ENCODE peak calls at places on chromosome 11, in seven cellular contexts. N is esophagus squamous epithelium, C is ovary, A is right lobe of liver, I is right cardiac atrium, T is colonic mucosa, O is neural progenitor cell. D is an unnamed sample.

GRCh38 chr11:75938543-75938942 is 123.5 kb downstream of the UVRAG start:
- DNase-seq in N (no peak), C (no peak), A (no peak), I (no peak), T (no peak), O (no peak), D (no peak)

GRCh38 chr11:119100246-119100959 is 1.2 kb downstream of the DPAGT1 start:
- DNase-seq in N (no peak), C (no peak), A (no peak), I (no peak), T (no peak), O (peak), D (no peak)

GRCh38 chr11:115197433-115197832 is 306.8 kb downstream of the CADM1 start:
- DNase-seq in N (no peak), C (no peak), A (no peak), I (no peak), T (no peak), O (no peak), D (no peak)

GRCh38 chr11:111336582-111337256 is 38.4 kb downstream of the POU2AF3 start:
- DNase-seq in N (no peak), C (no peak), A (no peak), I (no peak), T (no peak), O (no peak), D (no peak)

GRCh38 chr11:267491-267994 is 10.7 kb upstream of the NLRP6 start:
- DNase-seq in N (no peak), C (no peak), A (peak), I (peak), T (peak), O (no peak), D (peak)

GRCh38 chr11:61505640-61506155 is 2.9 kb upstream of the LRRC10B start:
- DNase-seq in N (no peak), C (no peak), A (no peak), I (peak), T (no peak), O (no peak), D (no peak)

GRCh38 chr11:114124601-114125144 is 65.2 kb downstream of the ZBTB16 start:
- DNase-seq in N (no peak), C (no peak), A (no peak), I (no peak), T (no peak), O (no peak), D (no peak)

GRCh38 chr11:76143274-76143673 is 63.0 kb downstream of the WNT11 start:
- DNase-seq in N (no peak), C (no peak), A (no peak), I (no peak), T (no peak), O (no peak), D (no peak)

GRCh38 chr11:134562941-134563471 is 151.0 kb upstream of the B3GAT1 start:
- DNase-seq in N (no peak), C (no peak), A (no peak), I (no peak), T (peak), O (no peak), D (peak)

GRCh38 chr11:132821027-132821426 is 711.3 kb downstream of the OPCML start:
- DNase-seq in N (no peak), C (no peak), A (no peak), I (no peak), T (no peak), O (no peak), D (no peak)

GRCh38 chr11:71101606-71102005 is 150.8 kb downstream of the SHANK2 start:
- DNase-seq in N (no peak), C (no peak), A (no peak), I (no peak), T (no peak), O (no peak), D (no peak)

GRCh38 chr11:72781313-72782080 is 12.3 kb downstream of the STARD10 start:
- DNase-seq in N (no peak), C (peak), A (peak), I (peak), T (peak), O (peak), D (no peak)

GRCh38 chr11:8566613-8567210 is 27.3 kb downstream of the STK33 start:
- DNase-seq in N (no peak), C (no peak), A (no peak), I (peak), T (no peak), O (peak), D (no peak)

GRCh38 chr11:65790902-65791650 is 4.2 kb downstream of the OVOL1 start:
- DNase-seq in N (no peak), C (no peak), A (no peak), I (no peak), T (peak), O (no peak), D (no peak)

GRCh38 chr11:28756977-28757376 is 648.8 kb downstream of the METTL15 start:
- DNase-seq in N (no peak), C (no peak), A (no peak), I (no peak), T (no peak), O (no peak), D (no peak)

GRCh38 chr11:17570034-17570433 is 23.0 kb downstream of the OTOG start:
- DNase-seq in N (no peak), C (no peak), A (no peak), I (no peak), T (no peak), O (no peak), D (no peak)

GRCh38 chr11:1422481-1422880 is 32.7 kb downstream of the BRSK2 start:
- DNase-seq in N (no peak), C (no peak), A (no peak), I (no peak), T (no peak), O (peak), D (no peak)

GRCh38 chr11:38392176-38392575 is 1794.1 kb upstream of the RAG2 start:
- DNase-seq in N (no peak), C (no peak), A (no peak), I (no peak), T (no peak), O (no peak), D (no peak)

GRCh38 chr11:79173615-79174014 is 267.2 kb downstream of the TENM4 start:
- DNase-seq in N (no peak), C (peak), A (no peak), I (no peak), T (no peak), O (no peak), D (no peak)

GRCh38 chr11:90135016-90135415 is 553 bp downstream of the NAALAD2 start:
- DNase-seq in N (no peak), C (no peak), A (no peak), I (no peak), T (no peak), O (peak), D (no peak)

GRCh38 chr11:66335531-66336233 is 552 bp downstream of the RIN1 start:
- DNase-seq in N (no peak), C (no peak), A (no peak), I (peak), T (no peak), O (peak), D (no peak)

GRCh38 chr11:15848769-15849168 is 507.6 kb downstream of the SOX6 start:
- DNase-seq in N (no peak), C (no peak), A (no peak), I (no peak), T (no peak), O (no peak), D (no peak)

GRCh38 chr11:34846467-34846866 is 69.7 kb downstream of the APIP start:
- DNase-seq in N (no peak), C (no peak), A (no peak), I (no peak), T (no peak), O (no peak), D (no peak)

GRCh38 chr11:34262601-34263081 is 95.2 kb downstream of the ABTB2 start:
- DNase-seq in N (no peak), C (no peak), A (peak), I (no peak), T (no peak), O (no peak), D (no peak)

GRCh38 chr11:15700456-15700855 is 585.7 kb downstream of the INSC start:
- DNase-seq in N (no peak), C (no peak), A (no peak), I (no peak), T (no peak), O (no peak), D (no peak)

GRCh38 chr11:3195251-3196160 is 23.1 kb downstream of the MRGPRG start:
- DNase-seq in N (no peak), C (no peak), A (no peak), I (peak), T (no peak), O (no peak), D (peak)

GRCh38 chr11:44817207-44817944 is 90.6 kb downstream of the TSPAN18 start:
- DNase-seq in N (no peak), C (no peak), A (no peak), I (no peak), T (no peak), O (no peak), D (no peak)

GRCh38 chr11:40722179-40722795 is 737.2 kb downstream of the LRRC4C start:
- DNase-seq in N (no peak), C (no peak), A (peak), I (no peak), T (no peak), O (peak), D (no peak)

GRCh38 chr11:63834532-63835155 is 4.3 kb upstream of the MARK2 start:
- DNase-seq in N (no peak), C (no peak), A (no peak), I (no peak), T (no peak), O (no peak), D (no peak)

GRCh38 chr11:130102457-130103249 is 33.0 kb downstream of the APLP2 start:
- DNase-seq in N (no peak), C (no peak), A (no peak), I (no peak), T (no peak), O (no peak), D (no peak)

GRCh38 chr11:83009999-83010398 is 61.7 kb downstream of the RAB30 start:
- DNase-seq in N (no peak), C (no peak), A (no peak), I (no peak), T (no peak), O (no peak), D (no peak)

GRCh38 chr11:111923351-111923788 is 4.7 kb downstream of the C11orf52 start:
- DNase-seq in N (no peak), C (no peak), A (no peak), I (peak), T (no peak), O (no peak), D (peak)

GRCh38 chr11:4926607-4927006 is 2.5 kb upstream of the OR51G1 start:
- DNase-seq in N (no peak), C (no peak), A (no peak), I (no peak), T (no peak), O (no peak), D (no peak)

GRCh38 chr11:130847517-130847916 is 68.8 kb downstream of the SNX19 start:
- DNase-seq in N (no peak), C (no peak), A (no peak), I (no peak), T (no peak), O (no peak), D (no peak)

GRCh38 chr11:26227311-26227710 is 104.6 kb upstream of the ANO3 start:
- DNase-seq in N (no peak), C (no peak), A (no peak), I (no peak), T (no peak), O (peak), D (no peak)

D was measured in heart left ventricle.